ENCODE peak calls at places on chromosomes 11 and 22, in five cellular contexts. Q is tibial nerve, O is psoas muscle, E is PC-9, B is stomach. T is an unnamed sample.

GRCh38 chr11:111765320-111765983 is 737 bp downstream of the PPP2R1B start:
- DNase-seq in Q (peak; percentile 15), O (no peak), E (no peak), B (no peak), T (no peak)

GRCh38 chr22:29346659-29347058 is 31.2 kb upstream of the RASL10A start:
- DNase-seq in Q (no peak), O (peak; percentile 77), E (no peak), B (peak; percentile 70), T (no peak)

GRCh38 chr11:61489833-61490585 is 18.5 kb upstream of the LRRC10B start:
- DNase-seq in Q (no peak), O (no peak), E (no peak), B (no peak), T (no peak)

GRCh38 chr11:827861-828167 is at the start of gene CRACR2B:
- DNase-seq in Q (no peak), O (no peak), E (no peak), B (no peak), T (no peak)

GRCh38 chr11:5608778-5609177 is 12.3 kb downstream of the TRIM6 start:
- DNase-seq in Q (no peak), O (no peak), E (no peak), B (no peak), T (no peak)

GRCh38 chr11:74592063-74592440 is 330 bp upstream of the POLD3 start:
- DNase-seq in Q (no peak), O (no peak), E (no peak), B (no peak), T (no peak)

GRCh38 chr11:113778111-113778910 is 1.3 kb upstream of the CLDN25 start:
- DNase-seq in Q (no peak), O (peak; percentile 76), E (peak; percentile 67), B (peak; percentile 51), T (no peak)

GRCh38 chr11:21810650-21811049 is 382.2 kb upstream of the ANO5 start:
- DNase-seq in Q (no peak), O (peak; percentile 17), E (no peak), B (no peak), T (no peak)

GRCh38 chr22:20091690-20092476 is 11.8 kb downstream of the DGCR8 start:
- DNase-seq in Q (no peak), O (no peak), E (no peak), B (no peak), T (no peak)

GRCh38 chr11:28447226-28447625 is 339.0 kb downstream of the METTL15 start:
- DNase-seq in Q (no peak), O (no peak), E (peak; percentile 37), B (no peak), T (no peak)

GRCh38 chr11:73939096-73939495 is 11.7 kb upstream of the DNAJB13 start:
- DNase-seq in Q (no peak), O (no peak), E (no peak), B (no peak), T (no peak)

GRCh38 chr11:86571273-86571948 is 101.0 kb downstream of the ME3 start:
- DNase-seq in Q (no peak), O (no peak), E (no peak), B (no peak), T (peak; percentile 88)

GRCh38 chr11:92249156-92249753 is 24.6 kb downstream of the FAT3 start:
- DNase-seq in Q (no peak), O (no peak), E (no peak), B (no peak), T (no peak)

GRCh38 chr11:75273331-75273988 is 32.9 kb downstream of the TPBGL start:
- DNase-seq in Q (no peak), O (no peak), E (no peak), B (no peak), T (no peak)

GRCh38 chr11:109629734-109630133 is 207.7 kb downstream of the C11orf87 start:
- DNase-seq in Q (no peak), O (no peak), E (no peak), B (no peak), T (no peak)

GRCh38 chr11:120306519-120307242 is 18.4 kb upstream of the TLCD5 start:
- DNase-seq in Q (no peak), O (no peak), E (peak; percentile 89), B (peak; percentile 69), T (peak; percentile 65)

GRCh38 chr11:115699733-115700132 is 195.5 kb upstream of the CADM1 start:
- DNase-seq in Q (peak; percentile 49), O (no peak), E (no peak), B (no peak), T (no peak)

GRCh38 chr11:105611414-105611813 is 1.5 kb downstream of the GRIA4 start:
- DNase-seq in Q (no peak), O (no peak), E (no peak), B (no peak), T (no peak)

GRCh38 chr11:65221026-65221425 is 39.3 kb downstream of the CAPN1 start:
- DNase-seq in Q (no peak), O (no peak), E (no peak), B (no peak), T (no peak)

GRCh38 chr11:104668797-104669463 is 229.3 kb downstream of the CASP12 start:
- DNase-seq in Q (no peak), O (no peak), E (peak; percentile 91), B (no peak), T (peak; percentile 47)

GRCh38 chr22:49037701-49038245 is 789.9 kb downstream of the BRD1 start:
- DNase-seq in Q (no peak), O (no peak), E (no peak), B (no peak), T (no peak)
- H3K4me1 ChIP-seq in Q (no peaks in the 10 kb centered on the region), O (no peaks in the 10 kb centered on the region), E (no peaks in the 10 kb centered on the region), B (no peaks in the 10 kb centered on the region), T (no peaks in the 10 kb centered on the region)

DNA sequence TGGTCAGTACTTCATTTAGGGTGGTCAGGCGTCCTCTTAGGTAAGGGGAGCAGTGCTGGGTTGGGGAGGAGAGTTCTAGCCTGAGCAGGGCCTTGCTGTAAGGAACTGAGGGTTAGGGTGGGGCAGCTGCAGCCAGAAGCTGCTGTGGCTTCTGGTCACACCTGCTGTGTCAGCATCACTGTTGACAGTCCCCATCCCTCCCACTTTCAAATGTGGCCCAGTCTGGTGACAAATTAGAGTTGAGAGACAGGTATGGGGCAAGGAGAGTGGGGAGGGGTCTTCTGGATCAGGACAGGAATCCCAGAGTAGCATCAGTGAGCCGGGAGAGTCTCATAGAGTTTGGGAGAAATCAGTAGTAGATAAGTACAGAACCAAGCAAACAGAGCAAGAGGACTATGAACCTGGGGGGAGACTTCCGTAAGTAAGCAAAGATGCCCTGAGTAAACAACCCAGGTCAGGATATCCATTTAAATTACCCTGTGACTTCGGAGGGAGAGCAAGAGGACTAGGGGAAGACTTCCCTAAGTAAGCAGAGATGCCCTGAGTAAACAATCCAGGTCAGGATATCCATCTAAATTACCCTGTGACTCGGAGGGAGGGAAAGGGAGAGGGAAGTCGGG is 53.7 kb downstream of the PPP6R2 start:
- DNase-seq in Q (no peak), O (no peak), E (no peak), B (no peak), T (peak; percentile 86)
- H3K4me1 ChIP-seq in Q (peaks cover 5% of the 10 kb centered on the region), O (peaks cover 16% of the 10 kb centered on the region), E (peaks cover 5% of the 10 kb centered on the region), B (peaks cover 37% of the 10 kb centered on the region), T (peaks cover 35% of the 10 kb centered on the region)

GRCh38 chr11:116903139-116903538 is 65.7 kb upstream of the APOA1 start:
- DNase-seq in Q (no peak), O (no peak), E (no peak), B (no peak), T (no peak)
- H3K4me1 ChIP-seq in Q (no peaks in the 10 kb centered on the region), O (peaks cover 25% of the 10 kb centered on the region), E (no peaks in the 10 kb centered on the region), B (peaks cover 12% of the 10 kb centered on the region), T (no peaks in the 10 kb centered on the region)

GRCh38 chr22:49958961-49959781 is 1.4 kb upstream of the PIM3 start:
- DNase-seq in Q (no peak), O (no peak), E (no peak), B (peak; percentile 49), T (no peak)
- H3K4me1 ChIP-seq in Q (peaks cover 38% of the 10 kb centered on the region), O (peaks cover 39% of the 10 kb centered on the region), E (peaks cover 34% of the 10 kb centered on the region), B (peaks cover 66% of the 10 kb centered on the region), T (peaks cover 28% of the 10 kb centered on the region)

DNA sequence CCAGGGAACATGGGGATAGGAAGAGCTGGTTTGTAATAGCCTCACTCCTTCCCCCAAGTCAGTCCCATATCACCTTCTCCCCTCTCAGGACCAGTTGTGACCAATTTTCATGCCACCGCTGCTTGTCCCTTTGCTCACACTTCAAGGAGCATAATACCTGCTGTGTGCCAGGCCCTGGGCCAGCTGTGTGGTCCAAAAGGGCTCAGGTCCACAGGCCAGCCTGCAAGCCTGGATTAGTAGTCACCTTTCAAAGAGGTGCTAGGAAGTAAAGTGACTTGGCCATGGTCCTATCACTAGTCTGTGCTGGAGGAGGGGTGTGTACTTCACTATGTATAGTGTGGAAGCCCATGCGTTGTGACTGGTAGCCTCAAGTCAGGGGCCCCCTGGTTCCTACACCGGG is 38.5 kb upstream of the SUSD2 start:
- DNase-seq in Q (no peak), O (no peak), E (no peak), B (peak; percentile 68), T (no peak)
- H3K4me1 ChIP-seq in Q (peaks cover 53% of the 10 kb centered on the region), O (peaks cover 27% of the 10 kb centered on the region), E (peaks cover 58% of the 10 kb centered on the region), B (peaks cover 82% of the 10 kb centered on the region), T (peaks cover 30% of the 10 kb centered on the region)

GRCh38 chr11:9567401-9567800 is 6.1 kb upstream of the WEE1 start:
- DNase-seq in Q (no peak), O (no peak), E (no peak), B (no peak), T (no peak)

GRCh38 chr11:9569588-9570164 is 3.8 kb upstream of the WEE1 start:
- DNase-seq in Q (no peak), O (no peak), E (no peak), B (no peak), T (no peak)

GRCh38 chr11:9566561-9567063 is 6.9 kb upstream of the WEE1 start:
- DNase-seq in Q (no peak), O (no peak), E (no peak), B (no peak), T (no peak)

GRCh38 chr11:9568854-9569587 is 4.4 kb upstream of the WEE1 start:
- DNase-seq in Q (peak; percentile 61), O (peak; percentile 64), E (peak; percentile 97), B (peak; percentile 83), T (peak; percentile 90)

DNA sequence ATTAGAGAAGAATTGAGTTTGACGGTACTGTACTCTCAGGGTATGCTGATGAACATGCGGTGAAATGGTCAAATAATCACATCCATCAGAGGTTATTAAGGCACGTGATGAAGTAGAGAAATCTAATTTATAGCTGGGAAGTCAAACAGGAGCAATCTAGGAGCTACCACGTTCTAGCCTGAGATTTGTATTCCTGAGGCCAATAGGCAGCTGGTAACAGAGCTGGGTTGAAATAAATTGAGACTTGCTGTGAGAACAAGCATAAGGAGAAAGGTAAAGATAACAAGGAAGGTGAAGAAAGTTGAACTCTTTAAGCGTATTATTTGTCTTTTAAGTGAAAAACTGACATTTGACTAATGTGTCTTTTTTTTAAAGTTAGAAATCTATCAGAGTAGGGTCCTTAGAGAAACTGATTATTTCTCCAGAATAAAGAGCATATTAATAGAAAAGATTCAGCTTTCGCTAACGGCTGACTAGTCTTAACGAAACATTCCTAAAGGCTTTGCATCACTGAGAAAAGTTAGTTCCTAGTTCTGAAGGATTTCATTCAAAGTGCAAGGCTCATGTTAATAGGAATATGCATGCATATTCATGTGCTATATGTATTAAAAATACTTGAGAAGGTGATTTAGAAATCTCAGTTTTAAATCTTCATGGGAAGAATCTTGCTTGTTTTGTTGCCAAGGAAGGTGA is 5.2 kb upstream of the WEE1 start:
- DNase-seq in Q (no peak), O (no peak), E (no peak), B (no peak), T (no peak)
- H3K4me1 ChIP-seq in Q (peaks cover 39% of the 10 kb centered on the region), O (peaks cover 24% of the 10 kb centered on the region), E (peaks cover 84% of the 10 kb centered on the region), B (peaks cover 74% of the 10 kb centered on the region), T (peaks cover 64% of the 10 kb centered on the region)

GRCh38 chr11:118201966-118202365 is 22.8 kb downstream of the JAML start:
- DNase-seq in Q (no peak), O (no peak), E (no peak), B (no peak), T (no peak)
- H3K4me1 ChIP-seq in Q (no peaks in the 10 kb centered on the region), O (peaks cover 3% of the 10 kb centered on the region), E (peaks cover 6% of the 10 kb centered on the region), B (peaks cover 10% of the 10 kb centered on the region), T (no peaks in the 10 kb centered on the region)